ENCODE peak calls at places on chromosomes 6 and 20, in seven cellular contexts. One of them, this sample, is unnamed.

GRCh38 chr6:70289299-70289698 is 13.6 kb downstream of the COL9A1 start:
- DNase-seq in OCI-LY7: no peak
- DNase-seq in HCT116: no peak
- DNase-seq in neural progenitor cell: peak
- DNase-seq in GM23338: peak
- DNase-seq in hepatocyte: no peak
- DNase-seq in MM.1S: no peak
- DNase-seq in this sample: no peak

GRCh38 chr6:159311618-159312017 is 142.4 kb downstream of the FNDC1 start:
- DNase-seq in OCI-LY7: peak
- DNase-seq in HCT116: no peak
- DNase-seq in neural progenitor cell: peak
- DNase-seq in MM.1S: no peak
- DNase-seq in GM23338: peak
- DNase-seq in hepatocyte: no peak
- DNase-seq in this sample: peak

GRCh38 chr20:275791-276190 is 14.8 kb downstream of the C20orf96 start:
- DNase-seq in GM23338: no peak
- DNase-seq in neural progenitor cell: no peak
- DNase-seq in MM.1S: no peak
- DNase-seq in hepatocyte: no peak
- DNase-seq in OCI-LY7: no peak
- DNase-seq in HCT116: no peak
- DNase-seq in this sample: no peak

GRCh38 chr6:139710578-139710977 is 336.1 kb upstream of the CITED2 start:
- DNase-seq in GM23338: no peak
- DNase-seq in neural progenitor cell: no peak
- DNase-seq in HCT116: no peak
- DNase-seq in OCI-LY7: no peak
- DNase-seq in hepatocyte: no peak
- DNase-seq in MM.1S: no peak
- DNase-seq in this sample: no peak

GRCh38 chr6:39050453-39051112 is 2.0 kb downstream of the GLP1R start:
- DNase-seq in GM23338: no peak
- DNase-seq in neural progenitor cell: no peak
- DNase-seq in OCI-LY7: no peak
- DNase-seq in HCT116: no peak
- DNase-seq in MM.1S: no peak
- DNase-seq in hepatocyte: no peak
- DNase-seq in this sample: no peak

GRCh38 chr20:25319241-25320034 is 71.2 kb downstream of the ABHD12 start:
- DNase-seq in MM.1S: peak
- DNase-seq in neural progenitor cell: no peak
- DNase-seq in OCI-LY7: peak
- DNase-seq in HCT116: no peak
- DNase-seq in hepatocyte: no peak
- DNase-seq in GM23338: no peak
- DNase-seq in this sample: no peak

GRCh38 chr20:25686081-25687077 is 10.3 kb downstream of the ZNF337 start:
- DNase-seq in HCT116: no peak
- DNase-seq in MM.1S: peak
- DNase-seq in hepatocyte: no peak
- DNase-seq in neural progenitor cell: no peak
- DNase-seq in OCI-LY7: peak
- DNase-seq in GM23338: no peak
- DNase-seq in this sample: no peak

GRCh38 chr6:50062051-50062450 is 12.3 kb upstream of the DEFB112 start:
- DNase-seq in HCT116: peak
- DNase-seq in GM23338: peak
- DNase-seq in hepatocyte: no peak
- DNase-seq in MM.1S: peak
- DNase-seq in OCI-LY7: no peak
- DNase-seq in neural progenitor cell: peak
- DNase-seq in this sample: peak

GRCh38 chr20:48809672-48810071 is 18.1 kb downstream of the PREX1 start:
- DNase-seq in OCI-LY7: no peak
- DNase-seq in HCT116: no peak
- DNase-seq in GM23338: no peak
- DNase-seq in MM.1S: no peak
- DNase-seq in neural progenitor cell: no peak
- DNase-seq in hepatocyte: no peak
- DNase-seq in this sample: no peak

GRCh38 chr20:36264426-36265246 is 28.4 kb downstream of the AAR2 start:
- DNase-seq in OCI-LY7: no peak
- DNase-seq in GM23338: no peak
- DNase-seq in MM.1S: no peak
- DNase-seq in neural progenitor cell: no peak
- DNase-seq in hepatocyte: no peak
- DNase-seq in HCT116: no peak
- DNase-seq in this sample: no peak

GRCh38 chr6:113102761-113103160 is 754.4 kb upstream of the MARCKS start:
- DNase-seq in neural progenitor cell: no peak
- DNase-seq in hepatocyte: no peak
- DNase-seq in OCI-LY7: no peak
- DNase-seq in HCT116: no peak
- DNase-seq in MM.1S: no peak
- DNase-seq in GM23338: no peak
- DNase-seq in this sample: peak

GRCh38 chr6:50707652-50708325 is 5.5 kb upstream of the TFAP2D start:
- DNase-seq in GM23338: peak
- DNase-seq in HCT116: no peak
- DNase-seq in hepatocyte: no peak
- DNase-seq in neural progenitor cell: peak
- DNase-seq in OCI-LY7: no peak
- DNase-seq in MM.1S: no peak
- DNase-seq in this sample: no peak

GRCh38 chr6:87237804-87238203 is 82.4 kb downstream of the ZNF292 start:
- DNase-seq in GM23338: peak
- DNase-seq in OCI-LY7: peak
- DNase-seq in MM.1S: no peak
- DNase-seq in HCT116: peak
- DNase-seq in neural progenitor cell: no peak
- DNase-seq in hepatocyte: no peak
- DNase-seq in this sample: peak

GRCh38 chr6:136607204-136607931 is 57.1 kb upstream of the MAP7 start:
- DNase-seq in HCT116: no peak
- DNase-seq in OCI-LY7: no peak
- DNase-seq in neural progenitor cell: no peak
- DNase-seq in GM23338: no peak
- DNase-seq in hepatocyte: no peak
- DNase-seq in MM.1S: no peak
- DNase-seq in this sample: peak

GRCh38 chr6:109318328-109318876 is 63.9 kb downstream of the CD164 start:
- DNase-seq in MM.1S: no peak
- DNase-seq in GM23338: no peak
- DNase-seq in OCI-LY7: no peak
- DNase-seq in hepatocyte: peak
- DNase-seq in HCT116: no peak
- DNase-seq in neural progenitor cell: peak
- DNase-seq in this sample: no peak

GRCh38 chr20:46430921-46431712 is 24.7 kb upstream of the ELMO2 start:
- DNase-seq in MM.1S: no peak
- DNase-seq in HCT116: no peak
- DNase-seq in hepatocyte: no peak
- DNase-seq in neural progenitor cell: peak
- DNase-seq in GM23338: no peak
- DNase-seq in OCI-LY7: no peak
- DNase-seq in this sample: no peak

GRCh38 chr6:83488448-83488847 is 23.9 kb upstream of the PRSS35 start:
- DNase-seq in HCT116: no peak
- DNase-seq in MM.1S: no peak
- DNase-seq in OCI-LY7: no peak
- DNase-seq in neural progenitor cell: no peak
- DNase-seq in GM23338: no peak
- DNase-seq in hepatocyte: no peak
- DNase-seq in this sample: no peak

GRCh38 chr6:109455502-109456282 is at the start of gene MICAL1:
- DNase-seq in HCT116: no peak
- DNase-seq in hepatocyte: peak
- DNase-seq in GM23338: peak
- DNase-seq in MM.1S: peak
- DNase-seq in OCI-LY7: peak
- DNase-seq in neural progenitor cell: peak
- DNase-seq in this sample: peak

GRCh38 chr6:74939309-74939708 is 266.5 kb downstream of the COL12A1 start:
- DNase-seq in MM.1S: no peak
- DNase-seq in hepatocyte: no peak
- DNase-seq in neural progenitor cell: peak
- DNase-seq in GM23338: no peak
- DNase-seq in HCT116: peak
- DNase-seq in OCI-LY7: no peak
- DNase-seq in this sample: no peak

GRCh38 chr20:43921227-43921780 is 6.7 kb downstream of the TOX2 start:
- DNase-seq in MM.1S: peak
- DNase-seq in GM23338: no peak
- DNase-seq in HCT116: no peak
- DNase-seq in neural progenitor cell: no peak
- DNase-seq in hepatocyte: no peak
- DNase-seq in OCI-LY7: no peak
- DNase-seq in this sample: no peak

DNA sequence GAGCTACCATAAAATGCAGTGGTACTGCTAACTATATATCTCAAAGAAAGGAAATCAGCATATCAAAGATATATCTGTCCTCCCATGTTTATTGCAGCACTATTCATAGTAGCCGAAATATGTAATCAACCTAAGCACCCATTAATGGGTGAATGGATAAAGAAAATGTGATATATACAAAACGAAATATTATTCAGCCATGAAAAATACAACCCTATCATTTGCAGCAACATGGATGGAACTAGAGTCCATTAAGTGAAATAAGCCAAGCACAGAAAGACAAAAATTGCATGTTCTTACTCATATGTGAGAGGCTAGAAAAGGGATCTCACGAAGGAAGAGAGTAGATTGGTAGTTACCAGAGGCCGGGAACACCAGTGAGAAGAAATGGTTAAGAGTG is 126.1 kb downstream of the PDE10A start:
- DNase-seq in hepatocyte: no peak
- DNase-seq in GM23338: no peak
- DNase-seq in MM.1S: no peak
- DNase-seq in neural progenitor cell: no peak
- DNase-seq in OCI-LY7: no peak
- DNase-seq in HCT116: no peak
- DNase-seq in this sample: no peak
- H3K4me2 ChIP-seq in hepatocyte: no peak
- H3K4me2 ChIP-seq in GM23338: no peak
- H3K4me2 ChIP-seq in MM.1S: no peak
- H3K4me2 ChIP-seq in neural progenitor cell: no peak
- H3K4me2 ChIP-seq in OCI-LY7: no peak
- H3K4me2 ChIP-seq in HCT116: no peak
- H3K4me2 ChIP-seq in this sample: no peak

DNA sequence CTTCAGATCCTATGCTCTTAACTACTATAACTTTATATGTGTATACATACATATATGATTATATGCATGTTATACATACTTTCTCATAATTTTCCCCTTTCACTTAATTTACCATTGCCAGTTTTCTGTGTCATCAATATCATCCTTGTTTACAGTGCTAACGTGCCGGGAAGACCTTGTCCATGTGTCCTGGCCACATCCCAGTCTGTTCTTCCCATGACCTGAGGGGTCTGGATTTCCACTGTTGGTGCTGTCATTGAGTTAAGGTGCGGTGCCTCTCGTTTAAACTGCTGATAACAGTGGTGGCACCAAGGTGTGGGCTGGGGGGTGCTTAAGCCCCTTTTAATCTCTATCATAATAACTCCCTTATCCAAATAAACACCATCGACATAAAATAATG is 8.5 kb upstream of the SDCBP2 start:
- DNase-seq in HCT116: no peak
- DNase-seq in OCI-LY7: no peak
- DNase-seq in GM23338: no peak
- DNase-seq in hepatocyte: no peak
- DNase-seq in MM.1S: no peak
- DNase-seq in neural progenitor cell: no peak
- DNase-seq in this sample: no peak
- TF ChIP-seq EZH2phosphoT487 in HCT116: no peak
- TF ChIP-seq EZH2phosphoT487 in OCI-LY7: no peak
- TF ChIP-seq EZH2phosphoT487 in GM23338: no peak
- TF ChIP-seq EZH2phosphoT487 in hepatocyte: no peak
- TF ChIP-seq EZH2phosphoT487 in MM.1S: no peak
- TF ChIP-seq EZH2phosphoT487 in neural progenitor cell: no peak
- TF ChIP-seq EZH2phosphoT487 in this sample: no peak

DNA sequence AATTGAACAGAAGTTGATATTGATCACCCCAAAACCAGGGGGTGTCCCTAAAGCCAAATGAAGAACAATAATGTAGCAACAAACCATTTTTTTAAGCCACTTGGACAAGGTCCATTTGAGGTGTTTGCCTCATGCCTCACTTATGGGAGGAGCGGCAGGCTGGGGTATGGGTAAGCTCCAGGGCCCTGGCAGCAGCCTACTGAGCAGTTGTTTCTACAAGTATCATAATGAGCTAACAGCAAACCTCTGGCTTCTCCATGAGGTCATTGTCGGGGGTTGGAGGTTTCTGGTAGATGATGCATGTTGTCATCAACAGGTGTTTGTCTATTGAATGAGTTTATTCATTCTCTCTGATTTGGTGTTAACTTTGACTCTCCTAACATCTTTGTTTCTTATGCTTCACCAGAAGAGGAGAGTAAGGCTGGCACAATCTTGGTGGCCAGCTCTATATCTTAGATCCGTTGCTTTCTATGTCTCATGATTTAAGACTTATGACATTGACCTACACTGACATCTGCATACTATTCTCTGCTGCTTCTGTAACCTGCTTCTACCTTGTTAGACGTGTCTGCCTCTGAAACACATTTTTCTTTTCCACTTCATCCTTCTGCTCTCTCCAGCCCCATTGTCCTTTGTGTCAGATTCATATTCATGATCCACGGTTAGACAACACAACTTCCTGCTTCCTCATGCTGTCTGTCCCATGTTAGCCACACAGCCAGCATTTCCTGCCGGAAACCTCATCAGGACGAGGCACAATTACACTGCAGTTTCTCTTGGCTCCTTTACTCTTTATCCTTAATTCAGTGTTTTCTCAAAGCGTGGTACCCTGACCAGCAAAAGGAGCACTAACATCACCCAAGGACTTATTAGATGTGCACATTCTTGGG is 150.5 kb downstream of the TBC1D7 start:
- DNase-seq in GM23338: no peak
- DNase-seq in HCT116: no peak
- DNase-seq in MM.1S: no peak
- DNase-seq in hepatocyte: no peak
- DNase-seq in neural progenitor cell: no peak
- DNase-seq in OCI-LY7: no peak
- DNase-seq in this sample: no peak
- H3K4me2 ChIP-seq in GM23338: no peak
- H3K4me2 ChIP-seq in HCT116: no peak
- H3K4me2 ChIP-seq in MM.1S: no peak
- H3K4me2 ChIP-seq in hepatocyte: no peak
- H3K4me2 ChIP-seq in neural progenitor cell: no peak
- H3K4me2 ChIP-seq in OCI-LY7: no peak
- H3K4me2 ChIP-seq in this sample: no peak

DNA sequence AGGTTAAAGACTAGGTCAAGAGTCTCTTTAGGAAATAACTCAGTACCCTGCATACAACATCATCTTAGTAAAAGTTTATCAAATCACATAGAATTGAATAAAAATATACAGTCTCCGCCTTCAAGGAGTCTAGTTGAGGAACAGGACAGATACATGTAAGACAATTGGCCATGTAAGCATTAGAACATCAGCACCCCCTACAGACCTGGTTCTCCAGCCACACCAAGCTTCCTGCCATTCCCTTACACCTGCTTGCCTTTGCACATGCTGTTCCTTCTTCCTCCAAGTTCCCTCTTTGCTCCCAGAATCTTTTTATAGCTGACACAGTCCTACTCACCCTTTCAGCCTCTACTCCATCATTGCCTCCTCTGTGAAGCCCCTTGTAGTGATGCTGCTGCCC is 187.8 kb upstream of the LRFN2 start:
- DNase-seq in OCI-LY7: peak
- DNase-seq in MM.1S: no peak
- DNase-seq in GM23338: peak
- DNase-seq in HCT116: no peak
- DNase-seq in neural progenitor cell: no peak
- DNase-seq in hepatocyte: no peak
- DNase-seq in this sample: no peak
- TF ChIP-seq EZH2phosphoT487 in OCI-LY7: no peak
- TF ChIP-seq EZH2phosphoT487 in MM.1S: no peak
- TF ChIP-seq EZH2phosphoT487 in GM23338: no peak
- TF ChIP-seq EZH2phosphoT487 in HCT116: no peak
- TF ChIP-seq EZH2phosphoT487 in neural progenitor cell: no peak
- TF ChIP-seq EZH2phosphoT487 in hepatocyte: no peak
- TF ChIP-seq EZH2phosphoT487 in this sample: no peak